ENCODE peak calls at places on chromosome 9, in four cellular contexts. F is HT1080, D is fibroblast of lung, C is neural crest cell. Q is an unnamed sample.

GRCh38 chr9:70111641-70112236 is 68.1 kb downstream of the MAMDC2 start:
- DNase-seq in F (peak), D (no peak), C (no peak), Q (peak)

GRCh38 chr9:19513671-19514275 is 105.0 kb downstream of the ACER2 start:
- DNase-seq in F (peak), D (no peak), C (no peak), Q (no peak)

GRCh38 chr9:127537014-127537413 is 75.1 kb upstream of the STXBP1 start:
- DNase-seq in F (no peak), D (peak), C (no peak), Q (no peak)

GRCh38 chr9:83167126-83167525 is 104.2 kb upstream of the RASEF start:
- DNase-seq in F (peak), D (no peak), C (no peak), Q (peak)

GRCh38 chr9:72351538-72352453 is 13.2 kb downstream of the ZFAND5 start:
- DNase-seq in F (peak), D (no peak), C (no peak), Q (peak)

GRCh38 chr9:80874276-80874675 is 815.1 kb downstream of the TLE1 start:
- DNase-seq in F (peak), D (peak), C (no peak), Q (peak)

GRCh38 chr9:38690574-38690973 is 29.4 kb downstream of the FAM240B start:
- DNase-seq in F (no peak), D (no peak), C (no peak), Q (no peak)

GRCh38 chr9:89079421-89079820 is 88.2 kb downstream of the S1PR3 start:
- DNase-seq in F (no peak), D (peak), C (no peak), Q (no peak)

GRCh38 chr9:22041329-22041728 is 32.2 kb upstream of the CDKN2B start:
- DNase-seq in F (no peak), D (no peak), C (no peak), Q (no peak)